ENCODE peak calls at places on chromosomes 4 and X, in four cellular contexts. T is vagina, Q is HCT116, C is sigmoid colon. O is an unnamed sample.

GRCh38 chr4:74578329-74578728 is 133.4 kb downstream of the AREG start:
- DNase-seq in Q (no peak), T (no peak), C (no peak), O (no peak)

GRCh38 chrX:123731258-123731986 is 1.4 kb downstream of the THOC2 start:
- DNase-seq in T (no peak), C (no peak), Q (no peak), O (no peak)

GRCh38 chr4:173139561-173139960 is 29.1 kb upstream of the GALNT7 start:
- DNase-seq in C (no peak), T (no peak), Q (no peak), O (no peak)

GRCh38 chrX:154352012-154352401 is 22.4 kb downstream of the FLNA start:
- DNase-seq in C (peak; percentile 64), T (no peak), Q (no peak), O (no peak)

GRCh38 chr4:44674471-44674870 is 3.7 kb upstream of the GUF1 start:
- DNase-seq in T (no peak), C (no peak), Q (no peak), O (peak; percentile 11)

GRCh38 chrX:47218920-47219815 is 687 bp downstream of the CDK16 start:
- DNase-seq in T (no peak), Q (no peak), C (peak; percentile 77), O (peak; percentile 25)

GRCh38 chrX:34546366-34546765 is 110.7 kb downstream of the TMEM47 start:
- DNase-seq in C (no peak), Q (no peak), T (no peak), O (no peak)

GRCh38 chr4:166386491-166387367 is 513.7 kb downstream of the TLL1 start:
- DNase-seq in Q (no peak), T (no peak), C (no peak), O (no peak)

GRCh38 chr4:104641427-104641826 is 146.7 kb upstream of the CXXC4 start:
- DNase-seq in Q (no peak), T (no peak), C (no peak), O (no peak)

GRCh38 chr4:47570816-47571215 is 85.7 kb downstream of the ATP10D start:
- DNase-seq in T (no peak), Q (no peak), C (no peak), O (no peak)

DNA sequence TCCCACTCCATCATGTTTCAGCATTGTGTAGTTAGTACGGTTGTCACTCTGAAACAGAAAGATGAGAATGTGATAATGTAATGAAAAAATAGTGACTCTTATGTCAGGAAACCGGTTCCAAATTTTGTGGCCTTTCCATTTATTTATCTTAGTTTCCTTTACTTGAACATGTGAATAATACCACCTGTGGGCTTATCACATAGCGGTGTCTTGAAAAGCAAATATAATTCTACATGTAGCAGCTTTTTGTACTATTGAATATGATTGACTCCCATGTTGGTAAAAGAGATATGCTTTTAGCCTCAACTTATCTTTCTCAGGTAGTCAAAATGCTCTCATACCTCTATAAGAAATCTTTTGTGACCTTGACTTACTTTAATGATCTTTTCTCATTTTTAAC is 12.0 kb downstream of the PRDM8 start:
- DNase-seq in Q (no peak), T (no peak), C (no peak), O (no peak)
- TF ChIP-seq POLR2AphosphoS5 in Q (no peak), T (no peak), C (no peak), O (no peak)

GRCh38 chrX:44828008-44828605 is 15.7 kb upstream of the DUSP21 start:
- DNase-seq in Q (peak; percentile 10), T (no peak), C (no peak), O (no peak)
- TF ChIP-seq POLR2AphosphoS5 in Q (no peak), T (no peak), C (no peak), O (no peak)

GRCh38 chr4:94575652-94576051 is 123.9 kb downstream of the PDLIM5 start:
- DNase-seq in T (no peak), Q (no peak), C (no peak), O (no peak)
- TF ChIP-seq POLR2AphosphoS5 in T (no peak), Q (no peak), C (no peak), O (no peak)

GRCh38 chr4:186040316-186040715 is 28.6 kb upstream of the TLR3 start:
- DNase-seq in C (no peak), Q (no peak), T (no peak), O (no peak)

GRCh38 chr4:186037182-186037581 is 31.8 kb upstream of the TLR3 start:
- DNase-seq in T (no peak), Q (no peak), C (no peak), O (no peak)

GRCh38 chr4:186037692-186038658 is 31.0 kb upstream of the TLR3 start:
- DNase-seq in C (peak; percentile 82), Q (peak; percentile 79), T (no peak), O (peak; percentile 46)

GRCh38 chr4:186039697-186040096 is 29.3 kb upstream of the TLR3 start:
- DNase-seq in T (no peak), Q (no peak), C (peak; percentile 76), O (no peak)
- TF ChIP-seq POLR2AphosphoS5 in T (no peak), Q (no peak), C (peak; percentile 68), O (no peak)

GRCh38 chrX:115906881-115907280 is 263.7 kb upstream of the AGTR2 start:
- DNase-seq in C (no peak), T (no peak), Q (no peak), O (no peak)

GRCh38 chrX:115906276-115906675 is 264.3 kb upstream of the AGTR2 start:
- DNase-seq in Q (no peak), C (no peak), T (no peak), O (no peak)

GRCh38 chrX:115901241-115901640 is 269.3 kb upstream of the AGTR2 start:
- DNase-seq in T (no peak), Q (no peak), C (no peak), O (no peak)

GRCh38 chrX:115900425-115900824 is 270.1 kb upstream of the AGTR2 start:
- DNase-seq in C (no peak), Q (no peak), T (no peak), O (no peak)

GRCh38 chrX:115902995-115903394 is 267.5 kb upstream of the AGTR2 start:
- DNase-seq in Q (no peak), C (no peak), T (no peak), O (no peak)
- TF ChIP-seq POLR2AphosphoS5 in Q (no peak), C (no peak), T (no peak), O (no peak)

DNA sequence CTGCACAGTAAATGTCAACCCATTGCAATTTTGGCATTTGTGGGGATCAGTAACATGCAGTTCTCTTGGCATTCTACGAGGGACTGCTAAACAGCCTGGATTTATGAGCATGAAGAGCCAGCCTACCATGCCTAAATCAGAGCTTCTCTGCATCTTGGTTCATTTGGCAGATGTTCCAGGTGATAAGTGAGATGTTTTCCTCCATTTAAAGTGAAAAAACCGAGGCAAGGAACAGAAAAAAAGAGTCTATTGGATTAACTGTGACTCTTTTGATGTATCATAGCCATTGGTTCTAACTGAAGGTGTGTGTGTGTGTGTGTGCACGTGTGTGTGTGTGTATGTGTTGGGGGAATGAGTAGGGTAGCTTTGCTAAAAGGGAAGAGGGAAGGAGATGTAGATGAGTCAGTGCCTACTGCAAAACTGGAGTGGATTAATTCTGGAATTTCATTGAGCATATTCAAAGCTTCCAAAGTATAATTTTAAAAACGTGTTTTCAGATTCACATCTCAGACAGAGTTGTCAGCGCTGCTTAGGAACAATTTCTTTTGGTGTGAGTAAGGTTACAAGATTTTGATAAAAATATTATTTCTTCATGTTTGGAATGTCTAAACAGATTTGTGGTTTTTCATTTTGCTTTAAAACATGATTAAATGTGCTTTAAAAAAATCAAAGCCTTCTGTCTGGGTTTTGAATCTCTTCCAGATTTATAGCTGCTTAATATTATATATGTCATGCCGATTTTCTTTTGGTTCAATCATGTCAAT is 123.3 kb upstream of the LNX1 start:
- DNase-seq in C (no peak), T (no peak), Q (no peak), O (no peak)
- TF ChIP-seq POLR2AphosphoS5 in C (no peak), T (no peak), Q (no peak), O (no peak)